ENCODE peak calls at places on chromosomes 3 and 15, in ten cellular contexts. One of them, this sample, is unnamed.
A peak's percentile ranks its signal among the peaks of the same experiment; 100 is the strongest.

GRCh38 chr3:46538803-46539442 is 27.2 kb downstream of the LRRC2 start:
- DNase-seq in AG04449: no peak
- DNase-seq in stimulated activated CD4-positive, alpha-beta T cell treated with anti-CD3 and anti-CD28 coated beads, Interleukin-4, amount 100 ng/mL, for 48 hours: peak; percentile 41
- DNase-seq in erythroblast: no peak
- DNase-seq in endothelial cell: peak; percentile 33
- DNase-seq in effector CD4-positive, alpha-beta T cell: peak; percentile 81
- DNase-seq in GM19239: peak; percentile 35
- DNase-seq in mesenteric fat pad: no peak
- DNase-seq in keratinocyte: no peak
- DNase-seq in fibroblast of mammary gland: peak; percentile 57
- DNase-seq in this sample: peak; percentile 63

GRCh38 chr3:58528629-58529028 is 8.4 kb downstream of the ACOX2 start:
- DNase-seq in AG04449: no peak
- DNase-seq in stimulated activated CD4-positive, alpha-beta T cell treated with anti-CD3 and anti-CD28 coated beads, Interleukin-4, amount 100 ng/mL, for 48 hours: no peak
- DNase-seq in erythroblast: no peak
- DNase-seq in endothelial cell: no peak
- DNase-seq in effector CD4-positive, alpha-beta T cell: no peak
- DNase-seq in GM19239: no peak
- DNase-seq in mesenteric fat pad: no peak
- DNase-seq in keratinocyte: peak; percentile 5
- DNase-seq in fibroblast of mammary gland: peak; percentile 42
- DNase-seq in this sample: no peak

GRCh38 chr3:105764378-105765376 is 104.1 kb downstream of the CBLB start:
- DNase-seq in AG04449: no peak
- DNase-seq in stimulated activated CD4-positive, alpha-beta T cell treated with anti-CD3 and anti-CD28 coated beads, Interleukin-4, amount 100 ng/mL, for 48 hours: no peak
- DNase-seq in erythroblast: no peak
- DNase-seq in endothelial cell: no peak
- DNase-seq in effector CD4-positive, alpha-beta T cell: no peak
- DNase-seq in GM19239: no peak
- DNase-seq in mesenteric fat pad: no peak
- DNase-seq in keratinocyte: no peak
- DNase-seq in fibroblast of mammary gland: no peak
- DNase-seq in this sample: peak; percentile 78

GRCh38 chr3:13069495-13069894 is 3.7 kb downstream of the IQSEC1 start:
- DNase-seq in AG04449: no peak
- DNase-seq in stimulated activated CD4-positive, alpha-beta T cell treated with anti-CD3 and anti-CD28 coated beads, Interleukin-4, amount 100 ng/mL, for 48 hours: no peak
- DNase-seq in erythroblast: no peak
- DNase-seq in endothelial cell: no peak
- DNase-seq in effector CD4-positive, alpha-beta T cell: peak; percentile 24
- DNase-seq in GM19239: peak; percentile 70
- DNase-seq in mesenteric fat pad: no peak
- DNase-seq in keratinocyte: no peak
- DNase-seq in fibroblast of mammary gland: no peak
- DNase-seq in this sample: no peak

GRCh38 chr15:37891754-37892368 is 42.6 kb upstream of the TMCO5A start:
- DNase-seq in AG04449: no peak
- DNase-seq in stimulated activated CD4-positive, alpha-beta T cell treated with anti-CD3 and anti-CD28 coated beads, Interleukin-4, amount 100 ng/mL, for 48 hours: no peak
- DNase-seq in erythroblast: no peak
- DNase-seq in endothelial cell: no peak
- DNase-seq in effector CD4-positive, alpha-beta T cell: no peak
- DNase-seq in GM19239: no peak
- DNase-seq in mesenteric fat pad: no peak
- DNase-seq in keratinocyte: no peak
- DNase-seq in fibroblast of mammary gland: peak; percentile 64
- DNase-seq in this sample: peak; percentile 79

GRCh38 chr3:74631341-74631740 is 16.9 kb upstream of the CNTN3 start:
- DNase-seq in AG04449: no peak
- DNase-seq in stimulated activated CD4-positive, alpha-beta T cell treated with anti-CD3 and anti-CD28 coated beads, Interleukin-4, amount 100 ng/mL, for 48 hours: no peak
- DNase-seq in erythroblast: no peak
- DNase-seq in endothelial cell: no peak
- DNase-seq in effector CD4-positive, alpha-beta T cell: no peak
- DNase-seq in GM19239: no peak
- DNase-seq in mesenteric fat pad: no peak
- DNase-seq in keratinocyte: no peak
- DNase-seq in fibroblast of mammary gland: no peak
- DNase-seq in this sample: no peak

GRCh38 chr3:170137971-170138370 is 43.6 kb downstream of the PHC3 start:
- DNase-seq in AG04449: peak; percentile 12
- DNase-seq in stimulated activated CD4-positive, alpha-beta T cell treated with anti-CD3 and anti-CD28 coated beads, Interleukin-4, amount 100 ng/mL, for 48 hours: no peak
- DNase-seq in erythroblast: no peak
- DNase-seq in endothelial cell: no peak
- DNase-seq in effector CD4-positive, alpha-beta T cell: no peak
- DNase-seq in GM19239: no peak
- DNase-seq in mesenteric fat pad: no peak
- DNase-seq in keratinocyte: no peak
- DNase-seq in fibroblast of mammary gland: peak; percentile 52
- DNase-seq in this sample: no peak

GRCh38 chr15:78076231-78077052 is 1.1 kb downstream of the TBC1D2B start:
- DNase-seq in AG04449: no peak
- DNase-seq in stimulated activated CD4-positive, alpha-beta T cell treated with anti-CD3 and anti-CD28 coated beads, Interleukin-4, amount 100 ng/mL, for 48 hours: no peak
- DNase-seq in erythroblast: no peak
- DNase-seq in endothelial cell: no peak
- DNase-seq in effector CD4-positive, alpha-beta T cell: no peak
- DNase-seq in GM19239: no peak
- DNase-seq in mesenteric fat pad: peak; percentile 62
- DNase-seq in keratinocyte: no peak
- DNase-seq in fibroblast of mammary gland: no peak
- DNase-seq in this sample: no peak

GRCh38 chr3:171838218-171838720 is 4.9 kb upstream of the TMEM212 start:
- DNase-seq in AG04449: no peak
- DNase-seq in stimulated activated CD4-positive, alpha-beta T cell treated with anti-CD3 and anti-CD28 coated beads, Interleukin-4, amount 100 ng/mL, for 48 hours: no peak
- DNase-seq in erythroblast: no peak
- DNase-seq in endothelial cell: peak; percentile 18
- DNase-seq in effector CD4-positive, alpha-beta T cell: no peak
- DNase-seq in GM19239: no peak
- DNase-seq in mesenteric fat pad: no peak
- DNase-seq in keratinocyte: no peak
- DNase-seq in fibroblast of mammary gland: peak; percentile 92
- DNase-seq in this sample: peak; percentile 57

GRCh38 chr15:63503739-63504246 is 600 bp upstream of the USP3 start:
- DNase-seq in AG04449: no peak
- DNase-seq in stimulated activated CD4-positive, alpha-beta T cell treated with anti-CD3 and anti-CD28 coated beads, Interleukin-4, amount 100 ng/mL, for 48 hours: peak; percentile 72
- DNase-seq in erythroblast: peak; percentile 79
- DNase-seq in endothelial cell: peak; percentile 34
- DNase-seq in effector CD4-positive, alpha-beta T cell: peak; percentile 85
- DNase-seq in GM19239: no peak
- DNase-seq in mesenteric fat pad: peak; percentile 92
- DNase-seq in keratinocyte: peak; percentile 71
- DNase-seq in fibroblast of mammary gland: peak; percentile 94
- DNase-seq in this sample: peak; percentile 87

GRCh38 chr15:38691951-38692788 is 127.6 kb upstream of the RASGRP1 start:
- DNase-seq in AG04449: no peak
- DNase-seq in stimulated activated CD4-positive, alpha-beta T cell treated with anti-CD3 and anti-CD28 coated beads, Interleukin-4, amount 100 ng/mL, for 48 hours: no peak
- DNase-seq in erythroblast: no peak
- DNase-seq in endothelial cell: no peak
- DNase-seq in effector CD4-positive, alpha-beta T cell: no peak
- DNase-seq in GM19239: no peak
- DNase-seq in mesenteric fat pad: no peak
- DNase-seq in keratinocyte: no peak
- DNase-seq in fibroblast of mammary gland: no peak
- DNase-seq in this sample: no peak

GRCh38 chr15:61479601-61480000 is 250.5 kb upstream of the RORA start:
- DNase-seq in AG04449: no peak
- DNase-seq in stimulated activated CD4-positive, alpha-beta T cell treated with anti-CD3 and anti-CD28 coated beads, Interleukin-4, amount 100 ng/mL, for 48 hours: no peak
- DNase-seq in erythroblast: no peak
- DNase-seq in endothelial cell: no peak
- DNase-seq in effector CD4-positive, alpha-beta T cell: no peak
- DNase-seq in GM19239: no peak
- DNase-seq in mesenteric fat pad: no peak
- DNase-seq in keratinocyte: no peak
- DNase-seq in fibroblast of mammary gland: peak; percentile 72
- DNase-seq in this sample: no peak

GRCh38 chr3:163722421-163722820 is 1355.9 kb downstream of the SI start:
- DNase-seq in AG04449: no peak
- DNase-seq in stimulated activated CD4-positive, alpha-beta T cell treated with anti-CD3 and anti-CD28 coated beads, Interleukin-4, amount 100 ng/mL, for 48 hours: no peak
- DNase-seq in erythroblast: no peak
- DNase-seq in endothelial cell: no peak
- DNase-seq in effector CD4-positive, alpha-beta T cell: no peak
- DNase-seq in GM19239: no peak
- DNase-seq in mesenteric fat pad: no peak
- DNase-seq in keratinocyte: no peak
- DNase-seq in fibroblast of mammary gland: no peak
- DNase-seq in this sample: no peak

GRCh38 chr3:53806182-53807116 is 39.8 kb downstream of the CHDH start:
- DNase-seq in AG04449: peak; percentile 59
- DNase-seq in stimulated activated CD4-positive, alpha-beta T cell treated with anti-CD3 and anti-CD28 coated beads, Interleukin-4, amount 100 ng/mL, for 48 hours: no peak
- DNase-seq in erythroblast: no peak
- DNase-seq in endothelial cell: no peak
- DNase-seq in effector CD4-positive, alpha-beta T cell: no peak
- DNase-seq in GM19239: peak; percentile 32
- DNase-seq in mesenteric fat pad: peak; percentile 83
- DNase-seq in keratinocyte: no peak
- DNase-seq in fibroblast of mammary gland: peak; percentile 62
- DNase-seq in this sample: no peak

GRCh38 chr3:107934808-107935207 is 156.0 kb downstream of the CD47 start:
- DNase-seq in AG04449: no peak
- DNase-seq in stimulated activated CD4-positive, alpha-beta T cell treated with anti-CD3 and anti-CD28 coated beads, Interleukin-4, amount 100 ng/mL, for 48 hours: no peak
- DNase-seq in erythroblast: no peak
- DNase-seq in endothelial cell: no peak
- DNase-seq in effector CD4-positive, alpha-beta T cell: no peak
- DNase-seq in GM19239: no peak
- DNase-seq in mesenteric fat pad: no peak
- DNase-seq in keratinocyte: no peak
- DNase-seq in fibroblast of mammary gland: no peak
- DNase-seq in this sample: no peak

GRCh38 chr3:60025071-60026055 is 975.5 kb upstream of the CFAP20DC start:
- DNase-seq in AG04449: peak; percentile 9
- DNase-seq in stimulated activated CD4-positive, alpha-beta T cell treated with anti-CD3 and anti-CD28 coated beads, Interleukin-4, amount 100 ng/mL, for 48 hours: no peak
- DNase-seq in erythroblast: no peak
- DNase-seq in endothelial cell: no peak
- DNase-seq in effector CD4-positive, alpha-beta T cell: no peak
- DNase-seq in GM19239: no peak
- DNase-seq in mesenteric fat pad: no peak
- DNase-seq in keratinocyte: no peak
- DNase-seq in fibroblast of mammary gland: no peak
- DNase-seq in this sample: no peak